ENCODE peak calls at places on chromosomes 11 and 22, in eight cellular contexts. Y is T follicular helper cell, S is K562, J is T-cell, U is fibroblast of lung, M is AG08395, C is aorta, F is NCI-H524 treated with DMSO at 0.1 percent for 48 hours. P is an unnamed sample.

GRCh38 chr11:7851391-7851790 is 54.6 kb upstream of the OR5P2 start:
- DNase-seq in Y (no peak), S (peak), J (no peak), U (no peak), M (no peak), C (no peak), F (no peak), P (no peak)

GRCh38 chr11:76918941-76919386 is 58.2 kb downstream of the ACER3 start:
- DNase-seq in Y (no peak), S (peak), J (no peak), U (peak), M (peak), C (peak), F (no peak), P (peak)

GRCh38 chr22:24481641-24482040 is 13.5 kb upstream of the UPB1 start:
- DNase-seq in Y (no peak), S (no peak), J (no peak), U (no peak), M (no peak), C (no peak), F (no peak), P (no peak)

GRCh38 chr11:34599406-34599901 is 21.4 kb upstream of the EHF start:
- DNase-seq in Y (no peak), S (peak), J (no peak), U (peak), M (peak), C (no peak), F (no peak), P (peak)

GRCh38 chr11:207213-208176 is at the start of the genes BET1L and RIC8A:
- DNase-seq in Y (peak), S (peak), J (peak), U (peak), M (peak), C (peak), F (peak), P (peak)

GRCh38 chr11:7749456-7749855 is 43.2 kb upstream of the OVCH2 start:
- DNase-seq in Y (no peak), S (no peak), J (no peak), U (no peak), M (no peak), C (no peak), F (no peak), P (no peak)

GRCh38 chr11:134120921-134121526 is 52.2 kb downstream of the JAM3 start:
- DNase-seq in Y (no peak), S (no peak), J (no peak), U (peak), M (peak), C (peak), F (no peak), P (peak)

GRCh38 chr11:130428692-130429681 is 578 bp upstream of the ADAMTS8 start:
- DNase-seq in Y (no peak), S (no peak), J (no peak), U (no peak), M (no peak), C (no peak), F (no peak), P (no peak)

GRCh38 chr11:72821920-72822799 is 7.9 kb downstream of the ATG16L2 start:
- DNase-seq in Y (peak), S (peak), J (peak), U (peak), M (peak), C (peak), F (peak), P (peak)

GRCh38 chr22:39634530-39635399 is 64.2 kb downstream of the CACNA1I start:
- DNase-seq in Y (no peak), S (peak), J (no peak), U (peak), M (peak), C (no peak), F (no peak), P (peak)

GRCh38 chr11:5200582-5200981 is at the start of gene OR51V1:
- DNase-seq in Y (no peak), S (no peak), J (no peak), U (no peak), M (no peak), C (no peak), F (no peak), P (no peak)

GRCh38 chr11:57277845-57278720 is 41.0 kb upstream of the APLNR start:
- DNase-seq in Y (peak), S (peak), J (no peak), U (peak), M (peak), C (peak), F (peak), P (peak)

GRCh38 chr11:111602865-111603632 is 800 bp downstream of the SIK2 start:
- DNase-seq in Y (peak), S (peak), J (peak), U (peak), M (peak), C (peak), F (no peak), P (peak)

GRCh38 chr22:22753526-22754267 is 109.3 kb downstream of the GGTLC2 start:
- DNase-seq in Y (peak), S (peak), J (peak), U (peak), M (peak), C (peak), F (no peak), P (peak)

GRCh38 chr11:57883630-57884029 is 122.0 kb downstream of the CTNND1 start:
- DNase-seq in Y (no peak), S (no peak), J (no peak), U (no peak), M (no peak), C (no peak), F (no peak), P (no peak)

GRCh38 chr11:35231074-35231473 is 92.1 kb downstream of the CD44 start:
- DNase-seq in Y (no peak), S (no peak), J (no peak), U (no peak), M (no peak), C (no peak), F (no peak), P (no peak)

GRCh38 chr11:77126861-77127673 is 979 bp upstream of the MYO7A start:
- DNase-seq in Y (peak), S (peak), J (peak), U (no peak), M (peak), C (peak), F (no peak), P (peak)

GRCh38 chr11:133215529-133216230 is 316.6 kb downstream of the OPCML start:
- DNase-seq in Y (no peak), S (no peak), J (no peak), U (no peak), M (no peak), C (no peak), F (no peak), P (no peak)

GRCh38 chr11:128342511-128343133 is 244.7 kb downstream of the ETS1 start:
- DNase-seq in Y (peak), S (no peak), J (peak), U (peak), M (peak), C (no peak), F (no peak), P (peak)

GRCh38 chr11:100638648-100639047 is 48.4 kb upstream of the ARHGAP42 start:
- DNase-seq in Y (no peak), S (no peak), J (no peak), U (no peak), M (no peak), C (no peak), F (no peak), P (no peak)

GRCh38 chr22:37611202-37611601 is 2.6 kb downstream of the GGA1 start:
- DNase-seq in Y (no peak), S (no peak), J (no peak), U (no peak), M (no peak), C (no peak), F (no peak), P (no peak)

GRCh38 chr11:15901790-15902189 is 454.6 kb downstream of the SOX6 start:
- DNase-seq in Y (no peak), S (no peak), J (no peak), U (no peak), M (no peak), C (no peak), F (no peak), P (no peak)

GRCh38 chr11:102587722-102588121 is 37.4 kb downstream of the MMP20 start:
- DNase-seq in Y (no peak), S (no peak), J (no peak), U (no peak), M (no peak), C (no peak), F (no peak), P (no peak)

GRCh38 chr22:46741974-46742519 is 4.0 kb upstream of the CERK start:
- DNase-seq in Y (no peak), S (no peak), J (no peak), U (no peak), M (no peak), C (peak), F (no peak), P (no peak)

GRCh38 chr11:8291421-8292350 is 28.0 kb upstream of the LMO1 start:
- DNase-seq in Y (no peak), S (no peak), J (no peak), U (no peak), M (no peak), C (no peak), F (no peak), P (no peak)

GRCh38 chr11:77375114-77375513 is 73.6 kb upstream of the GDPD4 start:
- DNase-seq in Y (no peak), S (no peak), J (no peak), U (peak), M (peak), C (no peak), F (no peak), P (peak)

GRCh38 chr11:408154-409007 is 6.4 kb downstream of the SIGIRR start:
- DNase-seq in Y (no peak), S (no peak), J (no peak), U (no peak), M (no peak), C (peak), F (no peak), P (no peak)

GRCh38 chr22:44391026-44391425 is 78.3 kb upstream of the SHISAL1 start:
- DNase-seq in Y (no peak), S (no peak), J (no peak), U (peak), M (no peak), C (peak), F (no peak), P (no peak)

GRCh38 chr11:113193894-113194293 is 120.5 kb upstream of the TTC12 start:
- DNase-seq in Y (no peak), S (no peak), J (no peak), U (peak), M (no peak), C (peak), F (no peak), P (no peak)

GRCh38 chr22:29641052-29641780 is 37.8 kb downstream of the NF2 start:
- DNase-seq in Y (no peak), S (no peak), J (no peak), U (no peak), M (peak), C (no peak), F (no peak), P (peak)

GRCh38 chr11:11020747-11021149 is 162.9 kb upstream of the ZBED5 start:
- DNase-seq in Y (no peak), S (peak), J (no peak), U (peak), M (no peak), C (no peak), F (no peak), P (no peak)

GRCh38 chr22:27386186-27386585 is 415.4 kb downstream of the MN1 start:
- DNase-seq in Y (no peak), S (no peak), J (no peak), U (no peak), M (no peak), C (no peak), F (no peak), P (no peak)

GRCh38 chr11:128471138-128471661 is 116.2 kb downstream of the ETS1 start:
- DNase-seq in Y (no peak), S (no peak), J (peak), U (no peak), M (no peak), C (no peak), F (no peak), P (no peak)

GRCh38 chr11:19795082-19795481 is 82.4 kb downstream of the NAV2 start:
- DNase-seq in Y (no peak), S (no peak), J (no peak), U (no peak), M (no peak), C (no peak), F (no peak), P (no peak)

P was measured in GM03348.